ENCODE peak calls at places on chromosomes 6 and 20, in four cellular contexts. One of them, this sample, is unnamed.

GRCh38 chr20:1663917-1664316 is 6.3 kb upstream of the SIRPG start:
- DNase-seq in A549: no peak
- DNase-seq in HepG2: no peak
- DNase-seq in IMR-90: peak; percentile 1
- DNase-seq in this sample: no peak

GRCh38 chr6:149028767-149029405 is 282.1 kb downstream of the UST start:
- DNase-seq in A549: peak; percentile 32
- DNase-seq in HepG2: peak; percentile 96
- DNase-seq in IMR-90: peak; percentile 95
- DNase-seq in this sample: peak; percentile 74

GRCh38 chr20:62935204-62935967 is 2.6 kb upstream of the GID8 start:
- DNase-seq in A549: no peak
- DNase-seq in HepG2: no peak
- DNase-seq in IMR-90: no peak
- DNase-seq in this sample: no peak

GRCh38 chr6:73739097-73739496 is 43.1 kb downstream of the CD109 start:
- DNase-seq in A549: peak; percentile 3
- DNase-seq in HepG2: peak; percentile 66
- DNase-seq in IMR-90: peak; percentile 78
- DNase-seq in this sample: peak; percentile 34

GRCh38 chr6:15389759-15390723 is 144.2 kb downstream of the JARID2 start:
- DNase-seq in A549: peak; percentile 25
- DNase-seq in HepG2: peak; percentile 60
- DNase-seq in IMR-90: peak; percentile 66
- DNase-seq in this sample: peak; percentile 47

GRCh38 chr6:123956492-123957139 is 153.0 kb downstream of the NKAIN2 start:
- DNase-seq in A549: no peak
- DNase-seq in HepG2: no peak
- DNase-seq in IMR-90: no peak
- DNase-seq in this sample: no peak

GRCh38 chr6:21200056-21200870 is 393.3 kb upstream of the SOX4 start:
- DNase-seq in A549: no peak
- DNase-seq in HepG2: peak; percentile 21
- DNase-seq in IMR-90: peak; percentile 38
- DNase-seq in this sample: no peak

GRCh38 chr6:38517005-38517404 is 122.7 kb downstream of the BTBD9 start:
- DNase-seq in A549: no peak
- DNase-seq in HepG2: peak; percentile 36
- DNase-seq in IMR-90: peak; percentile 54
- DNase-seq in this sample: no peak

GRCh38 chr6:25697537-25698340 is 45.7 kb downstream of the SCGN start:
- DNase-seq in A549: no peak
- DNase-seq in HepG2: no peak
- DNase-seq in IMR-90: no peak
- DNase-seq in this sample: no peak

GRCh38 chr6:90468080-90468479 is 118.8 kb downstream of the MAP3K7 start:
- DNase-seq in A549: no peak
- DNase-seq in HepG2: no peak
- DNase-seq in IMR-90: peak; percentile 60
- DNase-seq in this sample: peak; percentile 51

GRCh38 chr20:38404016-38404415 is 31.1 kb downstream of the SNHG17 start:
- DNase-seq in A549: no peak
- DNase-seq in HepG2: no peak
- DNase-seq in IMR-90: no peak
- DNase-seq in this sample: no peak
- TF ChIP-seq MAZ in A549: no peak
- TF ChIP-seq MAZ in HepG2: no peak
- TF ChIP-seq MAZ in IMR-90: no peak
- TF ChIP-seq MAZ in this sample: no peak

DNA sequence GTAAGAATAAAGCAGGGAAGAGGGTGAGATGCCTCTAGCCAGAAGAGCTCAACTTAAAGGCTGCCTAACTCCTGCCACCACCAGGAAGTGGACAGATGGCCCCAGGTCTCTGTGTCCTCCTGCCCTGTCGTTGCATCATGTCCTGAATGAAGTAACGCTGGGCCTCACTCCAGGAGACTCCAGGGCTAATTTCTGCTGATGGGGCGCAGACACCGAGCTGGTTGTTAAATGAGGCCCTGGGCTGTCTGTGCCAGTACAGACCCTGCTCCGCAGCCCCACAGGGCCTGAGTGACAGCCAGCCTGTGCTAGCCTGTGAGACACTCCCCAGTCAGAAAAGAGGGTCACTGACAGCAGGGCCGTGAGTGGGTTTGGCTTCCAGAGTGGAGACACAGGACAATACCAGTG is 6.5 kb downstream of the IP6K3 start:
- DNase-seq in A549: no peak
- DNase-seq in HepG2: peak; percentile 45
- DNase-seq in IMR-90: no peak
- DNase-seq in this sample: no peak
- TF ChIP-seq MAZ in A549: no peak
- TF ChIP-seq MAZ in HepG2: no peak
- TF ChIP-seq MAZ in IMR-90: no peak
- TF ChIP-seq MAZ in this sample: no peak

GRCh38 chr6:128826606-128827005 is 56.3 kb upstream of the LAMA2 start:
- DNase-seq in A549: no peak
- DNase-seq in HepG2: no peak
- DNase-seq in IMR-90: no peak
- DNase-seq in this sample: no peak
- TF ChIP-seq MAZ in A549: no peak
- TF ChIP-seq MAZ in HepG2: no peak
- TF ChIP-seq MAZ in IMR-90: no peak
- TF ChIP-seq MAZ in this sample: no peak

GRCh38 chr6:75089921-75090320 is 115.9 kb downstream of the COL12A1 start:
- DNase-seq in A549: no peak
- DNase-seq in HepG2: no peak
- DNase-seq in IMR-90: no peak
- DNase-seq in this sample: no peak
- TF ChIP-seq MAZ in A549: no peak
- TF ChIP-seq MAZ in HepG2: no peak
- TF ChIP-seq MAZ in IMR-90: no peak
- TF ChIP-seq MAZ in this sample: no peak

DNA sequence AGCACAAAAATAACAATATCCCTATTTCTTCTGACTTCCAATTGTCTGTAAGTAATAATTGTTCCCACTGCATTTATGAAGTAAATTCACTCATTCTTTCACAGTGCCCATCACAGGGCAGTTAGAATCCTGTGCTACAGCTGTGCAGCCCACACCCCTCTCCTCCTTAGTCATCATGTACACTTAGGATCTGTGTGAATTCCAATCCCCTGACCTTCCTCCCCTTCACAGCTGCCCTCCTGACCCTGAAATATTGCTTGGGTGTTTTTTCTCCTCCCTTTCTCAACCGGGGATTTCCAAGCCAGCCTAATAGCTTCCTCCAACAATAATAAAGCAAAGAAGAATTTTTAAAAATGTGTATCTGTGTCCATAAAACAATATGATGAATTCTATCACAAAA is 91.5 kb upstream of the BEND6 start:
- DNase-seq in A549: peak; percentile 41
- DNase-seq in HepG2: peak; percentile 49
- DNase-seq in IMR-90: peak; percentile 89
- DNase-seq in this sample: no peak
- TF ChIP-seq MAZ in A549: no peak
- TF ChIP-seq MAZ in HepG2: no peak
- TF ChIP-seq MAZ in IMR-90: peak; percentile 20
- TF ChIP-seq MAZ in this sample: no peak

DNA sequence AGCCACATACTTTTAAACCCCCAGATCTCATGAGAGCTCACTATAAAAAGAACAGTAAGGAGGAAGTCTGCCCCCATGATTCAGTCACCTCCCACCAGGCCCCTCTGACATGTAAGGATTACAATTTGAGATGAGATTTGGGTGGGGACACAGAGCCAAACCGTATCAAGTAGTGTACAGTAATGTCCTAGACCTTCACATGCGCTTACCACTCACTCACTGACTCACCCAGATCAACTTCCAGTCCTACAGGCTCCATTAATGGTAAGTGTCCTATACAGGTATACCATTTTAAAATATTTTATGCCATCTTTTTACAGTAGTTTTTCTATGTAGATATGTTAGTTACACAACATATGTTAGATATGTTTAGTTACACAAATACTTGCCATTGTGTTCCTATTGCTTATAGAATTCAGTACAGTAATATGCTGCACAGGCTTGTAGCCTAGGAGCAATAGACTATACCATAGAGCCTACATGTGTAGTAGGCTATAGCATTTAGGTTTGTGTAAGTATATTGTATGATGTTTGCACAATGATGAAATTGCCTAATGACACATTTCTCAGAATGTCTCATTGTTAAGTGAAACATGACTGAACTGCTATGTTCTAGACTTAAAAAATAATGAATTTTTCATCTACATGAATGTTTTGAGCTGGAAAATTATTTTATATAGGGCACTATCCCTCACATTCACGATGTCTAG is 11.7 kb downstream of the TSPYL1 start:
- DNase-seq in A549: no peak
- DNase-seq in HepG2: no peak
- DNase-seq in IMR-90: peak; percentile 48
- DNase-seq in this sample: no peak
- TF ChIP-seq MAZ in A549: no peak
- TF ChIP-seq MAZ in HepG2: no peak
- TF ChIP-seq MAZ in IMR-90: no peak
- TF ChIP-seq MAZ in this sample: no peak

GRCh38 chr20:10367921-10368701 is 65.9 kb downstream of the MKKS start:
- DNase-seq in A549: no peak
- DNase-seq in HepG2: peak; percentile 93
- DNase-seq in IMR-90: no peak
- DNase-seq in this sample: no peak

GRCh38 chr20:10370091-10370887 is 63.7 kb downstream of the MKKS start:
- DNase-seq in A549: peak; percentile 33
- DNase-seq in HepG2: peak; percentile 99
- DNase-seq in IMR-90: peak; percentile 47
- DNase-seq in this sample: no peak

GRCh38 chr20:10368702-10369041 is 65.3 kb downstream of the MKKS start:
- DNase-seq in A549: no peak
- DNase-seq in HepG2: no peak
- DNase-seq in IMR-90: no peak
- DNase-seq in this sample: no peak

GRCh38 chr20:10371467-10371866 is 62.6 kb downstream of the MKKS start:
- DNase-seq in A549: no peak
- DNase-seq in HepG2: no peak
- DNase-seq in IMR-90: no peak
- DNase-seq in this sample: no peak

DNA sequence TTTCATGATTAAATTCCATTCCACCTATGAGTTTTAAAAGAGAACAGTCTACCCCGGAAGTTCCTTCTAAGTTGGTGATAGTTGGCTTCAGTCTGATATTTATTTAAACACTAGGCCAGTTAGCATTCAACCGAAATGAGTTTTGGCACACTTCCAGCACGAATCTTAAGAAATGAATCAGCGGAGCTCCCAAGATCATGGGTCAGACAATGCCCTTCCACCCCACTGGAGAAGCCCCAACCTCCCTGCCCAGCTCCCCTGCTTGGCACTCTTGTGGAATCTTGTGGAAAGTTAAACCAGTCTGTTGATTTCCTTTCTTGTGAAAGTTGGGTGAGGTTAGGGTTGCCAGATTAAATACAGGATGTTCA is 64.3 kb downstream of the MKKS start:
- DNase-seq in A549: peak; percentile 82
- DNase-seq in HepG2: no peak
- DNase-seq in IMR-90: peak; percentile 37
- DNase-seq in this sample: no peak
- TF ChIP-seq MAZ in A549: no peak
- TF ChIP-seq MAZ in HepG2: no peak
- TF ChIP-seq MAZ in IMR-90: no peak
- TF ChIP-seq MAZ in this sample: no peak